ENCODE peak calls at places on chromosomes 3 and 15, in ten cellular contexts. Z is GM12865; M is tibial artery; G is colonic mucosa; N is AG04450; B is WERI-Rb-1; I is dorsolateral prefrontal cortex; Y is CD4-positive, alpha-beta T cell; C is psoas muscle; H is CD8-positive, alpha-beta T cell. E is an unnamed sample.

GRCh38 chr3:67876261-67876660 is 221.8 kb upstream of the SUCLG2 start:
- DNase-seq in Z (no peak), M (no peak), G (no peak), N (no peak), B (no peak), I (no peak), Y (no peak), C (no peak), H (no peak), E (no peak)

GRCh38 chr3:86982883-86983282 is 8.1 kb downstream of the VGLL3 start:
- DNase-seq in Z (no peak), M (no peak), G (no peak), N (no peak), B (no peak), I (no peak), Y (no peak), C (no peak), H (no peak), E (no peak)

GRCh38 chr3:25589783-25590258 is 74.9 kb downstream of the TOP2B start:
- DNase-seq in Z (no peak), M (no peak), G (no peak), N (no peak), B (no peak), I (no peak), Y (no peak), C (no peak), H (no peak), E (no peak)

GRCh38 chr3:146838221-146838620 is 233.1 kb upstream of the PLSCR5 start:
- DNase-seq in Z (no peak), M (no peak), G (no peak), N (no peak), B (no peak), I (no peak), Y (no peak), C (no peak), H (no peak), E (no peak)

GRCh38 chr3:188956839-188957489 is 214.8 kb upstream of the TPRG1 start:
- DNase-seq in Z (peak), M (no peak), G (no peak), N (no peak), B (no peak), I (no peak), Y (no peak), C (no peak), H (peak), E (peak)

GRCh38 chr3:52528596-52529375 is 4.9 kb downstream of the NT5DC2 start:
- DNase-seq in Z (no peak), M (peak), G (no peak), N (no peak), B (peak), I (no peak), Y (no peak), C (peak), H (no peak), E (no peak)

GRCh38 chr3:47802734-47803477 is at the start of gene DHX30:
- DNase-seq in Z (peak), M (peak), G (peak), N (no peak), B (peak), I (peak), Y (peak), C (peak), H (peak), E (peak)

GRCh38 chr3:69095636-69096035 is 10.9 kb downstream of the ARL6IP5 start:
- DNase-seq in Z (peak), M (no peak), G (no peak), N (no peak), B (no peak), I (no peak), Y (no peak), C (no peak), H (no peak), E (no peak)

GRCh38 chr3:15860014-15860934 is 62.5 kb upstream of the ANKRD28 start:
- DNase-seq in Z (peak), M (peak), G (peak), N (peak), B (peak), I (peak), Y (no peak), C (peak), H (no peak), E (peak)

GRCh38 chr3:194688946-194689345 is 3.3 kb downstream of the FAM43A start:
- DNase-seq in Z (no peak), M (no peak), G (peak), N (no peak), B (no peak), I (no peak), Y (no peak), C (no peak), H (no peak), E (no peak)

GRCh38 chr3:179973024-179973423 is 63.7 kb downstream of the PEX5L start:
- DNase-seq in Z (no peak), M (no peak), G (no peak), N (no peak), B (no peak), I (no peak), Y (no peak), C (no peak), H (no peak), E (no peak)

GRCh38 chr3:17579289-17580031 is 163.0 kb downstream of the TBC1D5 start:
- DNase-seq in Z (peak), M (no peak), G (no peak), N (no peak), B (no peak), I (no peak), Y (no peak), C (no peak), H (no peak), E (peak)

GRCh38 chr3:88038561-88038960 is 20.2 kb downstream of the CGGBP1 start:
- DNase-seq in Z (no peak), M (no peak), G (no peak), N (no peak), B (no peak), I (no peak), Y (no peak), C (no peak), H (no peak), E (no peak)

GRCh38 chr15:68040144-68040543 is 14.0 kb upstream of the PIAS1 start:
- DNase-seq in Z (no peak), M (no peak), G (no peak), N (no peak), B (no peak), I (no peak), Y (no peak), C (no peak), H (no peak), E (no peak)

GRCh38 chr3:47008258-47008671 is 28.8 kb downstream of the NBEAL2 start:
- DNase-seq in Z (no peak), M (peak), G (peak), N (no peak), B (no peak), I (no peak), Y (no peak), C (peak), H (no peak), E (peak)

GRCh38 chr3:105996781-105997180 is 128.0 kb upstream of the CBLB start:
- DNase-seq in Z (no peak), M (no peak), G (no peak), N (no peak), B (no peak), I (no peak), Y (no peak), C (no peak), H (no peak), E (no peak)

GRCh38 chr3:139540686-139541085 is 1.1 kb upstream of the RBP1 start:
- DNase-seq in Z (no peak), M (no peak), G (no peak), N (no peak), B (no peak), I (no peak), Y (no peak), C (no peak), H (no peak), E (no peak)

GRCh38 chr3:42705962-42706585 is 3.5 kb upstream of the HHATL start:
- DNase-seq in Z (no peak), M (no peak), G (no peak), N (no peak), B (no peak), I (no peak), Y (no peak), C (no peak), H (no peak), E (no peak)

GRCh38 chr3:54783611-54784010 is 144.2 kb downstream of the LRTM1 start:
- DNase-seq in Z (no peak), M (no peak), G (no peak), N (no peak), B (no peak), I (no peak), Y (no peak), C (no peak), H (no peak), E (no peak)

GRCh38 chr3:77906102-77906709 is 866.3 kb downstream of the ROBO2 start:
- DNase-seq in Z (no peak), M (no peak), G (no peak), N (no peak), B (no peak), I (no peak), Y (no peak), C (no peak), H (no peak), E (no peak)

GRCh38 chr3:134941820-134942219 is 146.8 kb downstream of the EPHB1 start:
- DNase-seq in Z (no peak), M (no peak), G (no peak), N (no peak), B (no peak), I (no peak), Y (no peak), C (no peak), H (no peak), E (no peak)

GRCh38 chr15:48096813-48097212 is 24.0 kb upstream of the SLC24A5 start:
- DNase-seq in Z (no peak), M (no peak), G (no peak), N (peak), B (no peak), I (no peak), Y (no peak), C (no peak), H (no peak), E (no peak)

GRCh38 chr3:186502138-186502941 is 41.8 kb downstream of the CRYGS start:
- DNase-seq in Z (no peak), M (no peak), G (no peak), N (no peak), B (no peak), I (no peak), Y (no peak), C (no peak), H (no peak), E (no peak)

GRCh38 chr3:42533161-42533897 is 30.9 kb downstream of the VIPR1 start:
- DNase-seq in Z (no peak), M (no peak), G (no peak), N (no peak), B (peak), I (no peak), Y (no peak), C (no peak), H (no peak), E (no peak)

GRCh38 chr15:58934521-58934920 is 1.0 kb upstream of the SLTM start:
- DNase-seq in Z (no peak), M (no peak), G (no peak), N (no peak), B (peak), I (no peak), Y (no peak), C (no peak), H (no peak), E (no peak)

GRCh38 chr3:53846134-53846850 is at the start of the genes CHDH and IL17RB:
- DNase-seq in Z (peak), M (no peak), G (peak), N (no peak), B (peak), I (peak), Y (no peak), C (peak), H (no peak), E (peak)

GRCh38 chr3:38834717-38835116 is 18.7 kb upstream of the SCN10A start:
- DNase-seq in Z (no peak), M (no peak), G (no peak), N (no peak), B (no peak), I (no peak), Y (no peak), C (no peak), H (no peak), E (no peak)

GRCh38 chr15:88986949-88987589 is 73.9 kb upstream of the MFGE8 start:
- DNase-seq in Z (no peak), M (no peak), G (no peak), N (no peak), B (no peak), I (no peak), Y (no peak), C (no peak), H (no peak), E (no peak)

GRCh38 chr3:177262396-177262795 is 65.1 kb upstream of the TBL1XR1 start:
- DNase-seq in Z (no peak), M (no peak), G (no peak), N (no peak), B (no peak), I (no peak), Y (no peak), C (no peak), H (no peak), E (no peak)

GRCh38 chr15:74780983-74781672 is 752 bp upstream of the CSK start:
- DNase-seq in Z (peak), M (no peak), G (peak), N (no peak), B (no peak), I (no peak), Y (peak), C (no peak), H (peak), E (no peak)

GRCh38 chr3:121723485-121723884 is 26.1 kb downstream of the GOLGB1 start:
- DNase-seq in Z (no peak), M (no peak), G (no peak), N (no peak), B (no peak), I (no peak), Y (no peak), C (no peak), H (no peak), E (no peak)

GRCh38 chr15:29470794-29471193 is 201.2 kb upstream of the NSMCE3 start:
- DNase-seq in Z (no peak), M (no peak), G (peak), N (no peak), B (no peak), I (no peak), Y (no peak), C (no peak), H (no peak), E (no peak)

GRCh38 chr3:65548848-65549625 is 489.7 kb downstream of the MAGI1 start:
- DNase-seq in Z (no peak), M (peak), G (peak), N (no peak), B (no peak), I (peak), Y (no peak), C (peak), H (no peak), E (no peak)

GRCh38 chr3:150216866-150217600 is 191.1 kb upstream of the TSC22D2 start:
- DNase-seq in Z (no peak), M (no peak), G (no peak), N (no peak), B (no peak), I (no peak), Y (no peak), C (no peak), H (no peak), E (no peak)

GRCh38 chr3:194824100-194824499 is 138.4 kb downstream of the FAM43A start:
- DNase-seq in Z (no peak), M (no peak), G (no peak), N (no peak), B (no peak), I (no peak), Y (no peak), C (no peak), H (no peak), E (no peak)

GRCh38 chr15:90033006-90033405 is 31.9 kb downstream of the ZNF710 start:
- DNase-seq in Z (no peak), M (peak), G (no peak), N (no peak), B (peak), I (no peak), Y (no peak), C (no peak), H (no peak), E (no peak)

DNA sequence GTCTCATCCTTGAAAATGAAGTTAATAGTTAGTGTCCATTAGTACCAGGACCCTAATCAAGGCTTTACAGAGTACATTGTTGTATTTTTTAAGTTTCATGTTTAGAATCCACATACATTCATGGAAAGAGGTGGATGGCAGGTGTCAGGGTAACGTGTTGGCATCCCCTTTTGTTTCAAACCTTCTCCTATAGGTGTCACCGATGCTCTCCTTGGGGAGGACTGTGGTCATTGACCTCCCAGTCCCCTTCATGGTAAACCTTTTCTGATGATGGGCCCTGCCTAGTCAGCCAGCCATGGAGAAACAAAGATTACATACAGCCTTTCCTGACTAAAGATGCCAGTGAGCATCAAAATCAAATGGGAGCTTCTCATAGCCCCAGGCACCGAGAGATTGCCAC is 574.8 kb downstream of the AGBL1 start:
- DNase-seq in Z (no peak), M (no peak), G (no peak), N (no peak), B (no peak), I (no peak), Y (no peak), C (no peak), H (no peak), E (no peak)
- TF ChIP-seq CTCF in Z (no peak), M (no peak), G (no peak), N (no peak), B (no peak), I (no peak), Y (no peak), C (no peak), H (no peak), E (no peak)

GRCh38 chr3:9934235-9934621 is 594 bp downstream of the CRELD1 start:
- DNase-seq in Z (peak), M (peak), G (peak), N (no peak), B (peak), I (no peak), Y (peak), C (no peak), H (peak), E (no peak)
- TF ChIP-seq CTCF in Z (no peak), M (peak), G (no peak), N (peak), B (peak), I (peak), Y (no peak), C (no peak), H (peak), E (no peak)

GRCh38 chr3:61853912-61854311 is 292.5 kb downstream of the PTPRG start:
- DNase-seq in Z (no peak), M (no peak), G (no peak), N (no peak), B (no peak), I (no peak), Y (no peak), C (no peak), H (no peak), E (no peak)

GRCh38 chr3:61855211-61855610 is 293.8 kb downstream of the PTPRG start:
- DNase-seq in Z (no peak), M (no peak), G (no peak), N (no peak), B (no peak), I (no peak), Y (no peak), C (no peak), H (no peak), E (no peak)

GRCh38 chr3:61857297-61857696 is 295.9 kb downstream of the PTPRG start:
- DNase-seq in Z (no peak), M (no peak), G (no peak), N (no peak), B (no peak), I (no peak), Y (no peak), C (no peak), H (no peak), E (no peak)

GRCh38 chr3:61861410-61861809 is 300.0 kb downstream of the PTPRG start:
- DNase-seq in Z (no peak), M (no peak), G (no peak), N (no peak), B (no peak), I (no peak), Y (no peak), C (no peak), H (no peak), E (no peak)

DNA sequence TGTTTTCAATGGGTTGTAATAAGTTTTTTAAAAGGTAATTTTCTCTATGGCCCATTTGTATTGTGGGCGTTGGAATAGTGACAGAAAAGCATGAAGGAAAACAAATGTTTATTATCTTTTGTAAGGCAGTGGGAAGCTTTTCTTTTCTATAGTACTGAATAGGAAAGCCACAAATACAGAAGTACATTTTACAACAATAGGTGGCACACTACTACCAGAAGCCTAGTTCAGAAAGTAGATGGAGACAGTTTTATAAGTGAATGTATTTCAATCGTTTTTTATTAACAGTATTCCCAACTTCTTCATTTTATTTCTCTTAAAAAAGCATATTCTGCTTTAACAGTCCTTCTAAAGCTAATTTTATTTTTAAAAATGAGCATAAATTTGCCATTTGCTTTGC is 296.7 kb downstream of the PTPRG start:
- DNase-seq in Z (no peak), M (no peak), G (no peak), N (no peak), B (no peak), I (no peak), Y (no peak), C (no peak), H (no peak), E (no peak)
- TF ChIP-seq CTCF in Z (peak), M (peak), G (peak), N (peak), B (peak), I (peak), Y (no peak), C (peak), H (no peak), E (peak)

GRCh38 chr3:62051506-62051905 is 321.8 kb downstream of the FEZF2 start:
- DNase-seq in Z (no peak), M (no peak), G (peak), N (no peak), B (peak), I (no peak), Y (no peak), C (no peak), H (no peak), E (no peak)
- TF ChIP-seq CTCF in Z (no peak), M (no peak), G (peak), N (peak), B (peak), I (no peak), Y (no peak), C (no peak), H (no peak), E (no peak)

GRCh38 chr3:58585994-58586393 is 8.8 kb upstream of the FAM107A start:
- DNase-seq in Z (peak), M (no peak), G (no peak), N (no peak), B (no peak), I (no peak), Y (no peak), C (no peak), H (no peak), E (peak)

GRCh38 chr3:58585005-58585786 is 8.0 kb upstream of the FAM107A start:
- DNase-seq in Z (peak), M (peak), G (peak), N (no peak), B (no peak), I (peak), Y (no peak), C (peak), H (peak), E (peak)

GRCh38 chr3:58586776-58587192 is 9.6 kb upstream of the FAM107A start:
- DNase-seq in Z (no peak), M (no peak), G (no peak), N (no peak), B (no peak), I (no peak), Y (no peak), C (no peak), H (no peak), E (no peak)

GRCh38 chr3:58584690-58585004 is 7.5 kb upstream of the FAM107A start:
- DNase-seq in Z (no peak), M (no peak), G (no peak), N (no peak), B (no peak), I (no peak), Y (no peak), C (no peak), H (no peak), E (no peak)

DNA sequence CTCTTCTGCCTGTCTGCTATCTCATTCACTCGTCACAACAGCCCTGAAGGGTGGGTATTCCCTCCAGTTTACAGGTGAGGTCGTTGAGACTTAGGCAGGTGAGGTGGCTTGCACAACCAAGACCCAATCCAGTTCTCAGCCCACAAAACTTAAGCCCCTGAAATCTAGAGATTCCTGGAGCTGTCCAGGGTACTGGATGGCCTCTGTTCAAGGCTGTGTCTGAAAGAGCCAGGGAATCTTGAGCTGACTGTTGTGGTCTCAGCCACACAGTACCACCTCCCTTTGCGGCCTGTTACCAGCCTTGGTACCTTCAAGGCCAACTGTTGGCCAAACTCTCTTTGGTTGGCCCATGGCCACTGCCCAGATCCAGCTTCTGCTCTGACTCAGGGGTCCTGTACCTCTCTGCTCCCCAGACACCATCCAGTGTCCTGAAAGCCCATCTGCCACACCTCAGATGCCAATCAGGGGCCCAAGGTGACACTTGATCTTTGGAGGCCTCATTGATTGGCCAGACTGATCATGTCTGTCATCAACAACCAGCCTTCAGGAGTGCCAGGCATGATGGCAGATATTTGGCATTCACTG is 10.9 kb upstream of the FAM107A start:
- DNase-seq in Z (peak), M (no peak), G (no peak), N (no peak), B (no peak), I (no peak), Y (no peak), C (no peak), H (no peak), E (peak)
- TF ChIP-seq CTCF in Z (no peak), M (no peak), G (no peak), N (no peak), B (no peak), I (no peak), Y (no peak), C (no peak), H (no peak), E (no peak)

GRCh38 chr3:136351905-136352304 is 101.8 kb downstream of the PCCB start:
- DNase-seq in Z (no peak), M (no peak), G (no peak), N (no peak), B (no peak), I (no peak), Y (no peak), C (no peak), H (no peak), E (no peak)
- TF ChIP-seq CTCF in Z (no peak), M (no peak), G (no peak), N (no peak), B (no peak), I (peak), Y (no peak), C (no peak), H (no peak), E (no peak)